ENCODE peak calls at places on chromosomes 16 and 17, in eight cellular contexts. Y, P, T, E, N, G, Q and L are unnamed samples.

GRCh38 chr17:40111221-40112128 is 10.3 kb upstream of the MSL1 start:
- DNase-seq in E (peak; percentile 91), P (peak; percentile 96), N (peak; percentile 97), Q (peak; percentile 64), G (peak; percentile 99), T (peak; percentile 92), Y (peak; percentile 97), L (peak; percentile 81)

GRCh38 chr17:83115832-83116231 is 36.4 kb downstream of the METRNL start:
- DNase-seq in Y (no peak), N (no peak), G (no peak), Q (no peak), E (no peak), T (no peak), P (no peak), L (no peak)

GRCh38 chr17:77086433-77087010 is 54.2 kb upstream of the SEC14L1 start:
- DNase-seq in Q (peak; percentile 58), Y (peak; percentile 97), E (peak; percentile 92), G (peak; percentile 87), P (peak; percentile 97), N (peak; percentile 72), T (peak; percentile 92), L (peak; percentile 91)

GRCh38 chr16:48499822-48500440 is 110.0 kb downstream of the N4BP1 start:
- DNase-seq in E (peak; percentile 28), P (peak; percentile 30), T (no peak), N (peak; percentile 93), Y (peak; percentile 71), G (no peak), Q (no peak), L (peak; percentile 49)

GRCh38 chr16:80403871-80404270 is 136.9 kb upstream of the DYNLRB2 start:
- DNase-seq in Y (no peak), N (no peak), G (no peak), E (no peak), Q (no peak), P (no peak), T (no peak), L (no peak)

GRCh38 chr16:9787717-9788116 is 394.5 kb downstream of the GRIN2A start:
- DNase-seq in E (no peak), P (no peak), T (no peak), N (no peak), Y (no peak), G (no peak), Q (no peak), L (no peak)

GRCh38 chr16:526181-527014 is 1.1 kb upstream of the CAPN15 start:
- DNase-seq in Q (no peak), T (peak; percentile 82), E (peak; percentile 43), G (no peak), N (peak; percentile 40), P (peak; percentile 73), Y (no peak), L (no peak)

GRCh38 chr17:45973943-45974859 is 24.8 kb upstream of the STH start:
- DNase-seq in P (no peak), T (no peak), Q (no peak), E (no peak), Y (no peak), N (no peak), G (no peak), L (no peak)

GRCh38 chr17:72967263-72967962 is 125.1 kb downstream of the SLC39A11 start:
- DNase-seq in N (no peak), Y (no peak), E (no peak), P (no peak), T (no peak), Q (no peak), G (no peak), L (no peak)

GRCh38 chr17:44223574-44224046 is 4.1 kb upstream of the UBTF start:
- DNase-seq in N (peak; percentile 65), Q (no peak), P (peak; percentile 85), E (peak; percentile 62), G (no peak), T (no peak), Y (no peak), L (no peak)

DNA sequence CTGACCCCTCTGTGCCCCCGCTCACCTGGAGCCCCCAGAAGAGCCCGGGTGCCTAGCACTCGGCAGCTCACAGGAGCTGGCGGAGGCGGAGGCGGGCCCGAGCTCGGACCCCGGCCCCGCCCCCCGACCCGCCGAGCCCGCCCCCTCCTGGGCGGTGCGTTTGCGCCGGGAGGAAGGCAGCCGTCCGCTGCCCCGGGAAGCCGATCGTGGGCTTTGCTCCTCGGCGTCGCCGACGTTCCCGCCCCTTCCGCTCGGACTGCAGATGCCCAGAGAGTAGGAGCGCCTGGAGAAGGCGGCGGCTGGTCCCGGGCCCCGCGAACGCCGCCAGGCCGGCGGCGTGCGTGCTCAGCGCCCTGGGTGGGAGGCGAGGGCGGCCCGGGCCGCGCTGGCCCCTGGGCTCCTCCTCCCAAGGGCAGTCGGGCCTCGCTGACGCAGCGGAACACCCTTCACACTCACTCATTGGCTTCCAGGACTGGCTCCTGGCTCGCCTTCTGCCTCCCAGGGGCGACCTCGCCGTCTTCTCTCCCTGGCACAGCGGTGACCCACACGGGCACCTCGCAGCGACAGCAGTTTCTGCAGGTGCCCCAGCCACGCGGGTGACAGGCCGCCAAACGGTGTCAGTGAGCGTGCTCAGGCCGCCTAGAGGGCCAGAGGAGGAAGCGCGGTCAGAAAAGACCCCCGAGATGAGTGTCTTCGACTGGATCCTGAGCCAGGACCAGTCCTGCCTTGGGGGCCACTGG is at the start of gene PLSCR3:
- DNase-seq in G (peak; percentile 91), Y (peak; percentile 97), Q (peak; percentile 98), N (peak; percentile 84), P (peak; percentile 88), E (peak; percentile 90), T (peak; percentile 94), L (peak; percentile 93)
- TF ChIP-seq POLR2A in G (peak; percentile 93), Y (no peak), Q (peak; percentile 22), N (peak; percentile 73), P (peak; percentile 72), E (peak; percentile 76), T (peak; percentile 50), L (peak; percentile 87)

DNA sequence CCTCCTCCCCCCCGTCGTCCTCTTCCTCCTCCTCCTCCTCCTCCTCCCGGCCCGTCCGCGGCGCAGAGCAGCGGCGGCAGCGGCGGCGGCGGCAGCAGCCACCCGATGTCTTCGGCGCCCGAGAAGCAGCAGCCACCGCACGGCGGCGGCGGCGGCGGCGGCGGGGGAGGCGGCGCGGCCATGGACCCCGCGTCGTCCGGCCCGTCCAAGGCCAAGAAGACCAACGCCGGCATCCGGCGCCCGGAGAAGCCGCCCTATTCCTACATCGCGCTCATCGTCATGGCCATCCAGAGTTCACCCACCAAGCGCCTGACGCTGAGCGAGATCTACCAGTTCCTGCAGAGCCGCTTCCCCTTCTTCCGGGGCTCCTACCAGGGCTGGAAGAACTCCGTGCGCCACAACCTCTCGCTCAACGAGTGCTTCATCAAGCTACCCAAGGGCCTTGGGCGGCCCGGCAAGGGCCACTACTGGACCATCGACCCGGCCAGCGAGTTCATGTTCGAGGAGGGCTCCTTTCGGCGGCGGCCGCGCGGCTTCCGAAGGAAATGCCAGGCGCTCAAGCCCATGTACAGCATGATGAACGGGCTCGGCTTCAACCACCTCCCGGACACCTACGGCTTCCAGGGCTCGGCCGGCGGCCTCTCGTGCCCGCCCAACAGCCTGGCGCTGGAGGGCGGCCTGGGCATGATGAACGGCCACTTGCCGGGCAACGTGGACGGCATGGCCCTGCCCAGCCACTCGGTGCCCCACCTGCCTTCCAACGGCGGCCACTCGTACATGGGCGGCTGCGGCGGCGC is at the start of gene FOXF1:
- DNase-seq in Y (no peak), E (no peak), G (no peak), N (peak; percentile 83), P (no peak), T (peak; percentile 73), Q (no peak), L (no peak)
- TF ChIP-seq POLR2A in Y (no peak), E (no peak), G (no peak), N (no peak), P (no peak), T (no peak), Q (no peak), L (no peak)

GRCh38 chr16:31200821-31201510 is 1.6 kb downstream of the PYCARD start:
- DNase-seq in T (no peak), Q (no peak), G (no peak), Y (no peak), E (no peak), P (no peak), N (no peak), L (no peak)
- TF ChIP-seq POLR2A in T (no peak), Q (no peak), G (no peak), Y (no peak), E (no peak), P (no peak), N (no peak), L (no peak)

GRCh38 chr17:81852237-81852636 is 8.1 kb downstream of the P4HB start:
- DNase-seq in G (no peak), P (no peak), Q (no peak), E (no peak), N (no peak), T (no peak), Y (no peak), L (no peak)

GRCh38 chr17:81858170-81858966 is 2.0 kb downstream of the P4HB start:
- DNase-seq in P (peak; percentile 66), N (no peak), T (no peak), Q (no peak), G (no peak), Y (no peak), E (no peak), L (no peak)

GRCh38 chr17:81851423-81851822 is 8.9 kb downstream of the P4HB start:
- DNase-seq in Y (no peak), Q (no peak), G (no peak), T (no peak), P (no peak), N (no peak), E (no peak), L (no peak)

GRCh38 chr17:81858967-81859905 is 1.1 kb downstream of the P4HB start:
- DNase-seq in E (no peak), P (no peak), T (no peak), Y (no peak), G (no peak), N (no peak), Q (no peak), L (no peak)

DNA sequence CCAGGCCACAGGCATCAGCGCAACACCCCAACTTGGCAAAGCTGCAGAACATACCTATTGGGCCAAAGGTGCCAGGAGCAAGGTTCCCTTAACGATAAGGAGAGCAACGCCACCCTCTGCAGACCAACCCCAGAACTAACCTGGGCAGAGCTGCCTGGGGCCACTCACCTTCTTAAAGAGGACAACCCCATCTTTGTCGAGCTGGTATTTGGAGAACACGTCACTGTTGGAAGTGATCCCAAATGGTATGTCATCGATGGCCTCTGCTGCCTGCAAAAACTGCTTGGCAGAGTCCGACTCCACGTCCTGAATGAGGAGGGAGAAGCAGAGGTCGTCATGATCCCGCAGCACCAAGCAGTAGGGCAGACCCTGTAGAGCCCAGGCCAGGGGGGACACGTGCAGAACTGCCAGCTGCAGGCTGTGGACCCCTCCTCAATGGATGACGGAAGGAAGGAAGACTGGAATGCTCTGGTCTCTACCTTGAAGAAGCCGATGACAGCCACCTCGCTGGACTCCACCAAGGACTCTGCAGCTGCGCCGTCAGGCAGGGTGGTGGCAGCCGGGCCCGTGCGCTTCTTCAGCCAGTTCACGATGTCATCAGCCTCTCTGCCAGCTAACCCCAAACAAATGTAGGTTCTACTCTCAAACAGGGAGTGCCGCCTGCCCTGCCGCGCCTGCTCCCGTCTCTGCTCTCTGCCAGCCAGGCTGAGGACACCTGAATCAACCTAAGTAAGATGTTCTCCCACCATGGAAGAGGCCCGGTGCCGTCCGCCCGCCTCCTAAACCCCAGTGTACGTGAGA is 5.2 kb downstream of the P4HB start:
- DNase-seq in Y (no peak), Q (no peak), E (no peak), T (no peak), G (no peak), P (peak; percentile 82), N (no peak), L (no peak)
- TF ChIP-seq POLR2A in Y (no peak), Q (peak; percentile 43), E (no peak), T (no peak), G (no peak), P (peak; percentile 50), N (no peak), L (no peak)

GRCh38 chr16:53129281-53130192 is 74.7 kb downstream of the CHD9 start:
- DNase-seq in Q (no peak), Y (no peak), T (no peak), G (no peak), E (no peak), P (peak; percentile 12), N (peak; percentile 81), L (no peak)
- TF ChIP-seq POLR2A in Q (no peak), Y (no peak), T (no peak), G (no peak), E (no peak), P (no peak), N (peak; percentile 27), L (no peak)